ENCODE peak calls at places on chromosome 15, in six cellular contexts. One of them, this sample, is unnamed.

GRCh38 chr15:80706161-80706560 is 11.1 kb downstream of the ABHD17C start:
- DNase-seq in right atrium auricular region: no peak
- DNase-seq in heart right ventricle: no peak
- DNase-seq in OCI-LY7: no peak
- DNase-seq in body of pancreas: no peak
- DNase-seq in CD4-positive, CD25-positive, alpha-beta regulatory T cell: no peak
- DNase-seq in this sample: no peak

GRCh38 chr15:56919708-56920637 is 1.5 kb downstream of the TCF12 start:
- DNase-seq in OCI-LY7: peak
- DNase-seq in heart right ventricle: peak
- DNase-seq in body of pancreas: peak
- DNase-seq in CD4-positive, CD25-positive, alpha-beta regulatory T cell: peak
- DNase-seq in right atrium auricular region: no peak
- DNase-seq in this sample: no peak

GRCh38 chr15:38076806-38077205 is 142.4 kb downstream of the TMCO5A start:
- DNase-seq in heart right ventricle: no peak
- DNase-seq in body of pancreas: no peak
- DNase-seq in OCI-LY7: peak
- DNase-seq in right atrium auricular region: no peak
- DNase-seq in CD4-positive, CD25-positive, alpha-beta regulatory T cell: no peak
- DNase-seq in this sample: no peak

GRCh38 chr15:67922971-67923646 is 83.3 kb upstream of the RNU6-1 start:
- DNase-seq in OCI-LY7: no peak
- DNase-seq in right atrium auricular region: no peak
- DNase-seq in body of pancreas: no peak
- DNase-seq in heart right ventricle: no peak
- DNase-seq in CD4-positive, CD25-positive, alpha-beta regulatory T cell: no peak
- DNase-seq in this sample: no peak

GRCh38 chr15:79248183-79248582 is 34.3 kb upstream of the ANKRD34C start:
- DNase-seq in right atrium auricular region: no peak
- DNase-seq in heart right ventricle: no peak
- DNase-seq in body of pancreas: no peak
- DNase-seq in CD4-positive, CD25-positive, alpha-beta regulatory T cell: no peak
- DNase-seq in OCI-LY7: no peak
- DNase-seq in this sample: no peak

GRCh38 chr15:77568960-77569646 is 63.6 kb downstream of the LINGO1 start:
- DNase-seq in OCI-LY7: no peak
- DNase-seq in body of pancreas: peak
- DNase-seq in right atrium auricular region: peak
- DNase-seq in heart right ventricle: no peak
- DNase-seq in CD4-positive, CD25-positive, alpha-beta regulatory T cell: no peak
- DNase-seq in this sample: no peak

GRCh38 chr15:85452436-85452835 is 72.0 kb downstream of the AKAP13 start:
- DNase-seq in right atrium auricular region: no peak
- DNase-seq in heart right ventricle: no peak
- DNase-seq in OCI-LY7: peak
- DNase-seq in CD4-positive, CD25-positive, alpha-beta regulatory T cell: no peak
- DNase-seq in body of pancreas: no peak
- DNase-seq in this sample: no peak

GRCh38 chr15:36347272-36347864 is 232.1 kb upstream of the CDIN1 start:
- DNase-seq in body of pancreas: no peak
- DNase-seq in OCI-LY7: no peak
- DNase-seq in CD4-positive, CD25-positive, alpha-beta regulatory T cell: no peak
- DNase-seq in right atrium auricular region: no peak
- DNase-seq in heart right ventricle: no peak
- DNase-seq in this sample: no peak

GRCh38 chr15:43225201-43225949 is 4.6 kb upstream of the EPB42 start:
- DNase-seq in OCI-LY7: peak
- DNase-seq in heart right ventricle: peak
- DNase-seq in body of pancreas: peak
- DNase-seq in CD4-positive, CD25-positive, alpha-beta regulatory T cell: peak
- DNase-seq in right atrium auricular region: no peak
- DNase-seq in this sample: peak

GRCh38 chr15:92411256-92411655 is 17.6 kb downstream of the ST8SIA2 start:
- DNase-seq in heart right ventricle: no peak
- DNase-seq in CD4-positive, CD25-positive, alpha-beta regulatory T cell: no peak
- DNase-seq in right atrium auricular region: no peak
- DNase-seq in body of pancreas: no peak
- DNase-seq in OCI-LY7: no peak
- DNase-seq in this sample: no peak

GRCh38 chr15:70538278-70538677 is 225.1 kb downstream of the UACA start:
- DNase-seq in right atrium auricular region: no peak
- DNase-seq in body of pancreas: no peak
- DNase-seq in CD4-positive, CD25-positive, alpha-beta regulatory T cell: no peak
- DNase-seq in OCI-LY7: no peak
- DNase-seq in heart right ventricle: no peak
- DNase-seq in this sample: no peak

GRCh38 chr15:32709295-32710033 is 8.3 kb upstream of the GREM1 start:
- DNase-seq in right atrium auricular region: no peak
- DNase-seq in body of pancreas: peak
- DNase-seq in OCI-LY7: no peak
- DNase-seq in heart right ventricle: no peak
- DNase-seq in CD4-positive, CD25-positive, alpha-beta regulatory T cell: no peak
- DNase-seq in this sample: no peak

GRCh38 chr15:63918317-63918672 is 84.5 kb upstream of the HERC1 start:
- DNase-seq in CD4-positive, CD25-positive, alpha-beta regulatory T cell: no peak
- DNase-seq in OCI-LY7: no peak
- DNase-seq in right atrium auricular region: no peak
- DNase-seq in body of pancreas: no peak
- DNase-seq in heart right ventricle: no peak
- DNase-seq in this sample: no peak

GRCh38 chr15:38072007-38072506 is 137.6 kb downstream of the TMCO5A start:
- DNase-seq in heart right ventricle: no peak
- DNase-seq in OCI-LY7: no peak
- DNase-seq in body of pancreas: no peak
- DNase-seq in CD4-positive, CD25-positive, alpha-beta regulatory T cell: no peak
- DNase-seq in right atrium auricular region: peak
- DNase-seq in this sample: no peak

GRCh38 chr15:57281357-57281756 is 94.9 kb upstream of the CGNL1 start:
- DNase-seq in CD4-positive, CD25-positive, alpha-beta regulatory T cell: no peak
- DNase-seq in heart right ventricle: no peak
- DNase-seq in right atrium auricular region: no peak
- DNase-seq in body of pancreas: no peak
- DNase-seq in OCI-LY7: peak
- DNase-seq in this sample: no peak

GRCh38 chr15:79463043-79463780 is 31.1 kb downstream of the MINAR1 start:
- DNase-seq in heart right ventricle: no peak
- DNase-seq in CD4-positive, CD25-positive, alpha-beta regulatory T cell: no peak
- DNase-seq in OCI-LY7: no peak
- DNase-seq in body of pancreas: peak
- DNase-seq in right atrium auricular region: no peak
- DNase-seq in this sample: no peak

GRCh38 chr15:84981711-84982300 is at the start of gene PDE8A:
- DNase-seq in CD4-positive, CD25-positive, alpha-beta regulatory T cell: peak
- DNase-seq in body of pancreas: peak
- DNase-seq in heart right ventricle: peak
- DNase-seq in OCI-LY7: peak
- DNase-seq in right atrium auricular region: no peak
- DNase-seq in this sample: no peak

GRCh38 chr15:79956354-79956939 is 14.5 kb downstream of the BCL2A1 start:
- DNase-seq in CD4-positive, CD25-positive, alpha-beta regulatory T cell: no peak
- DNase-seq in right atrium auricular region: no peak
- DNase-seq in heart right ventricle: no peak
- DNase-seq in OCI-LY7: no peak
- DNase-seq in body of pancreas: no peak
- DNase-seq in this sample: no peak

GRCh38 chr15:92817339-92817886 is 82.7 kb upstream of the CHD2 start:
- DNase-seq in right atrium auricular region: no peak
- DNase-seq in CD4-positive, CD25-positive, alpha-beta regulatory T cell: no peak
- DNase-seq in OCI-LY7: peak
- DNase-seq in body of pancreas: no peak
- DNase-seq in heart right ventricle: no peak
- DNase-seq in this sample: no peak

GRCh38 chr15:70762469-70763119 is 764 bp downstream of the UACA start:
- DNase-seq in OCI-LY7: no peak
- DNase-seq in right atrium auricular region: no peak
- DNase-seq in CD4-positive, CD25-positive, alpha-beta regulatory T cell: no peak
- DNase-seq in heart right ventricle: peak
- DNase-seq in body of pancreas: peak
- DNase-seq in this sample: no peak

GRCh38 chr15:64775551-64776401 is at the start of gene RBPMS2:
- DNase-seq in CD4-positive, CD25-positive, alpha-beta regulatory T cell: peak
- DNase-seq in heart right ventricle: peak
- DNase-seq in OCI-LY7: no peak
- DNase-seq in right atrium auricular region: no peak
- DNase-seq in body of pancreas: peak
- DNase-seq in this sample: no peak

GRCh38 chr15:101276501-101277037 is 716 bp downstream of the SELENOS start:
- DNase-seq in body of pancreas: no peak
- DNase-seq in OCI-LY7: peak
- DNase-seq in CD4-positive, CD25-positive, alpha-beta regulatory T cell: no peak
- DNase-seq in heart right ventricle: no peak
- DNase-seq in right atrium auricular region: no peak
- DNase-seq in this sample: no peak

GRCh38 chr15:40238927-40239591 is at the start of gene PAK6:
- DNase-seq in heart right ventricle: no peak
- DNase-seq in OCI-LY7: peak
- DNase-seq in CD4-positive, CD25-positive, alpha-beta regulatory T cell: no peak
- DNase-seq in right atrium auricular region: peak
- DNase-seq in body of pancreas: peak
- DNase-seq in this sample: no peak

GRCh38 chr15:78415284-78415683 is 22.7 kb upstream of the IREB2 start:
- DNase-seq in body of pancreas: no peak
- DNase-seq in CD4-positive, CD25-positive, alpha-beta regulatory T cell: no peak
- DNase-seq in heart right ventricle: no peak
- DNase-seq in right atrium auricular region: no peak
- DNase-seq in OCI-LY7: no peak
- DNase-seq in this sample: no peak

GRCh38 chr15:69807752-69808151 is 290.0 kb downstream of the TLE3 start:
- DNase-seq in body of pancreas: no peak
- DNase-seq in heart right ventricle: no peak
- DNase-seq in CD4-positive, CD25-positive, alpha-beta regulatory T cell: no peak
- DNase-seq in right atrium auricular region: no peak
- DNase-seq in OCI-LY7: no peak
- DNase-seq in this sample: no peak

GRCh38 chr15:75620043-75620775 is 5.3 kb downstream of the SNUPN start:
- DNase-seq in heart right ventricle: peak
- DNase-seq in CD4-positive, CD25-positive, alpha-beta regulatory T cell: no peak
- DNase-seq in OCI-LY7: no peak
- DNase-seq in right atrium auricular region: no peak
- DNase-seq in body of pancreas: no peak
- DNase-seq in this sample: no peak

DNA sequence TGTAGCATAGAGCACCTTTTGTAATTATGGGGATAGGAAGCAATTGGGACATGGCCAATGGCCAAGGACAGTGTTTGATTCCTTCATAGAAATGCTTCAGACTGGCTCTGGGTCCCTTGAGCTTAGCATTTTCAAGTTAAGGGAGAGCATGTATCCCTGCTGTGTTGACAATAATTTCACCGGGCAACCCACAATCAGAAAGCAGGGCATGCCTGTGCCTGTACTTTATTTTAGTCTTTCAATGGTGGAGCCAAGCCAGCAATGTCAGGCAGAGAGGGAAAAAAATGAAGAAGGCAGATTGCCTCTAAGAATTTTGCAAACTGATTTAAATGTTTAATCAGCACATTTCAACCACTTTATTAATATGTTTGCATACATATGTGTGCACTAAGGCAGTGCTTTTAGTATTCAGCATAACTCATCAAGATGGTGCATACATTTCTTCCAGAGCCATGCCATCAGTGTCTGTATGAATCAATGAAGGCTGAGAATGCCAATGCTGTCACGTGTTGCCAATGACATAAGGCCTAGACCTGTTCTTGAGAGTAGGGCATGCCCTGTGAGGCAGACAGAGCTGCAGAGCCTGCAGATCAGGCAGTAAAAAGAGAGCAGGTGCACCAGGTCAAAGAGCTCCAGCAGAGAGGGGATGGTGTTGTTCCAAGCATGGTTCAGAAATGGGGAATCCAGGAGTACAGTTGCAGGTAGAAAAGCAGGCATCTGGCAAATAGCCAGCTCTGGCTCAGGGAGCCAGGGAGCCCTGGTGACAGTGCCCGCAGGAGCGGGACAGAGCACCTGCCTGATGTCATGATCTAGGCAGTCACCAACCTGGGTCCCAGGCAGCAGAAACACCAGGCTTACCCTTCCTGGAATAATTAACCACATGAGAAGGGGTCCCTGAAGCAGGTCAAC is 508.5 kb downstream of the GABRG3 start:
- DNase-seq in OCI-LY7: no peak
- DNase-seq in body of pancreas: no peak
- DNase-seq in heart right ventricle: peak
- DNase-seq in CD4-positive, CD25-positive, alpha-beta regulatory T cell: no peak
- DNase-seq in right atrium auricular region: no peak
- DNase-seq in this sample: no peak
- H3K27ac ChIP-seq in OCI-LY7: no peak
- H3K27ac ChIP-seq in body of pancreas: no peak
- H3K27ac ChIP-seq in heart right ventricle: no peak
- H3K27ac ChIP-seq in CD4-positive, CD25-positive, alpha-beta regulatory T cell: no peak
- H3K27ac ChIP-seq in right atrium auricular region: no peak
- H3K27ac ChIP-seq in this sample: no peak

GRCh38 chr15:73951044-73951561 is 24.8 kb downstream of the LOXL1 start:
- DNase-seq in OCI-LY7: peak
- DNase-seq in body of pancreas: peak
- DNase-seq in heart right ventricle: peak
- DNase-seq in CD4-positive, CD25-positive, alpha-beta regulatory T cell: peak
- DNase-seq in right atrium auricular region: peak
- DNase-seq in this sample: peak
- H3K27ac ChIP-seq in OCI-LY7: no peak
- H3K27ac ChIP-seq in body of pancreas: peak
- H3K27ac ChIP-seq in heart right ventricle: peak
- H3K27ac ChIP-seq in CD4-positive, CD25-positive, alpha-beta regulatory T cell: no peak
- H3K27ac ChIP-seq in right atrium auricular region: peak
- H3K27ac ChIP-seq in this sample: peak

DNA sequence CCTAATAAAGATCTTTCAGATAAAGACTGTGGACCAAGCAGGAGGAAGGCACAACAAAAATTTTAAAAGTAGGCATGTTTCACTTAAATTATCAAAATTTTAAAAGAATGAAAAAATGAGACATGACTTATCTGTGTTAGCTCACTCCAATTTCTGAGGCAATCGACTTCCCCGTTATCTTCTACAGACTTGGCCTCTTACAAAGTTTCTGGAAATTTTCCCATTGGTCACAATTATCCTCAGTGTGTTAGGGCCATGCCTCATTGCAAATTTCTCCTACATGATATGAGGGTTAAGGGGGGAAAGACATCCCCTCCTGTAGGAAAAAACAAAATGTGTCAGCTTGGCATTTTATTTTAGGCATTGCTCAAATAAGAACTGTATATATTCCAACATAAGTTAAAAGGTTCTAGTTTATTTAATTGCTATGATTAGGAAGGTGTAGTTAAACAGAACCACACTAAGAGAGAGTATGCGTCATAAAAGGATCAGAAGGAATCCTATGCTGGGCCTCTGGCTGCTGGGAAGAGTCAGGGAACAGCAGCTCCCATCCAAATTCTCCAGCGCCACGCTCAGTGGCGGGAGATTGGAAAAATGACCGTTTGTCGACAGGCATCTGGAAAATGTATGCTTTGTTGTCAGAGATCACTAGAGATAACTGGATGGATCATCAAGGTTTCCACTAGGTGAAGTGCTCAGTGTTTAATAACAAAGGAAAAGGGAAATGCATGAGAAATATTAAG is 463.6 kb upstream of the NR2F2 start:
- DNase-seq in OCI-LY7: no peak
- DNase-seq in CD4-positive, CD25-positive, alpha-beta regulatory T cell: no peak
- DNase-seq in right atrium auricular region: no peak
- DNase-seq in heart right ventricle: no peak
- DNase-seq in body of pancreas: no peak
- DNase-seq in this sample: no peak
- H3K27ac ChIP-seq in OCI-LY7: no peak
- H3K27ac ChIP-seq in CD4-positive, CD25-positive, alpha-beta regulatory T cell: no peak
- H3K27ac ChIP-seq in right atrium auricular region: no peak
- H3K27ac ChIP-seq in heart right ventricle: no peak
- H3K27ac ChIP-seq in body of pancreas: no peak
- H3K27ac ChIP-seq in this sample: no peak

GRCh38 chr15:72173401-72173800 is 24.2 kb downstream of the GRAMD2A start:
- DNase-seq in right atrium auricular region: no peak
- DNase-seq in heart right ventricle: no peak
- DNase-seq in body of pancreas: no peak
- DNase-seq in CD4-positive, CD25-positive, alpha-beta regulatory T cell: no peak
- DNase-seq in OCI-LY7: no peak
- DNase-seq in this sample: no peak
- H3K27ac ChIP-seq in right atrium auricular region: no peak
- H3K27ac ChIP-seq in heart right ventricle: no peak
- H3K27ac ChIP-seq in body of pancreas: no peak
- H3K27ac ChIP-seq in CD4-positive, CD25-positive, alpha-beta regulatory T cell: no peak
- H3K27ac ChIP-seq in OCI-LY7: no peak
- H3K27ac ChIP-seq in this sample: no peak

This sample was measured in caudate nucleus.